ENCODE peak calls at places on chromosomes 11 and 22, in six cellular contexts. J is cardiac muscle cell; Z is CD8-positive, alpha-beta memory T cell; K is A549; F is CD8-positive, alpha-beta T cell; Q is adrenal gland. T is an unnamed sample.

GRCh38 chr22:24433868-24434471 is 6.6 kb downstream of the ADORA2A start:
- DNase-seq in J (no peak), Z (no peak), K (no peak), F (no peak), Q (no peak), T (no peak)

GRCh38 chr11:83221694-83222093 is 28.2 kb downstream of the ANKRD42 start:
- DNase-seq in J (no peak), Z (no peak), K (no peak), F (no peak), Q (no peak), T (no peak)

GRCh38 chr22:19748991-19749665 is 11.4 kb upstream of the TBX1 start:
- DNase-seq in J (no peak), Z (no peak), K (no peak), F (no peak), Q (no peak), T (no peak)

GRCh38 chr11:72067266-72067665 is 13.1 kb downstream of the NUMA1 start:
- DNase-seq in J (no peak), Z (no peak), K (no peak), F (no peak), Q (no peak), T (no peak)

GRCh38 chr11:72735495-72736027 is 16.6 kb downstream of the ARAP1 start:
- DNase-seq in J (peak; percentile 81), Z (no peak), K (no peak), F (no peak), Q (no peak), T (no peak)

GRCh38 chr22:22698263-22698750 is 53.9 kb downstream of the GGTLC2 start:
- DNase-seq in J (no peak), Z (no peak), K (no peak), F (no peak), Q (no peak), T (no peak)

GRCh38 chr11:47850337-47850736 is 2.2 kb upstream of the NUP160 start:
- DNase-seq in J (no peak), Z (peak; percentile 27), K (no peak), F (no peak), Q (no peak), T (no peak)

GRCh38 chr11:87417951-87418350 is 380.2 kb downstream of the TMEM135 start:
- DNase-seq in J (no peak), Z (no peak), K (no peak), F (no peak), Q (no peak), T (no peak)

GRCh38 chr11:20881328-20882079 is 212.1 kb downstream of the NELL1 start:
- DNase-seq in J (no peak), Z (no peak), K (no peak), F (no peak), Q (no peak), T (no peak)

GRCh38 chr22:44125421-44125820 is 55.3 kb upstream of the PARVG start:
- DNase-seq in J (no peak), Z (no peak), K (no peak), F (no peak), Q (no peak), T (no peak)

GRCh38 chr11:123519055-123519796 is 89.2 kb downstream of the GRAMD1B start:
- DNase-seq in J (peak; percentile 11), Z (no peak), K (no peak), F (no peak), Q (peak; percentile 74), T (no peak)

GRCh38 chr11:94768602-94769511 is 701 bp downstream of the AMOTL1 start:
- DNase-seq in J (peak; percentile 54), Z (no peak), K (no peak), F (no peak), Q (peak; percentile 52), T (no peak)

GRCh38 chr11:74559934-74560309 is 32.5 kb upstream of the POLD3 start:
- DNase-seq in J (no peak), Z (no peak), K (peak; percentile 22), F (no peak), Q (no peak), T (no peak)

GRCh38 chr11:78418584-78419211 is 1.1 kb upstream of the GAB2 start:
- DNase-seq in J (no peak), Z (no peak), K (no peak), F (no peak), Q (no peak), T (no peak)

GRCh38 chr22:43126506-43127165 is 16.1 kb downstream of the BIK start:
- DNase-seq in J (peak; percentile 67), Z (no peak), K (peak; percentile 85), F (no peak), Q (no peak), T (peak; percentile 92)

GRCh38 chr22:36002861-36003260 is 25.8 kb downstream of the RBFOX2 start:
- DNase-seq in J (no peak), Z (no peak), K (no peak), F (no peak), Q (no peak), T (no peak)

GRCh38 chr22:17592201-17592600 is 28.9 kb downstream of the SLC25A18 start:
- DNase-seq in J (no peak), Z (no peak), K (no peak), F (no peak), Q (no peak), T (no peak)

GRCh38 chr22:17601031-17601430 is 27.5 kb downstream of the ATP6V1E1 start:
- DNase-seq in J (no peak), Z (no peak), K (no peak), F (no peak), Q (no peak), T (no peak)

GRCh38 chr22:17598318-17598717 is 30.2 kb downstream of the ATP6V1E1 start:
- DNase-seq in J (no peak), Z (no peak), K (no peak), F (no peak), Q (no peak), T (no peak)

GRCh38 chr22:17597217-17597616 is 31.3 kb downstream of the ATP6V1E1 start:
- DNase-seq in J (no peak), Z (no peak), K (no peak), F (no peak), Q (no peak), T (no peak)

GRCh38 chr22:17596226-17596625 is 32.3 kb downstream of the ATP6V1E1 start:
- DNase-seq in J (no peak), Z (no peak), K (no peak), F (no peak), Q (no peak), T (no peak)
- H3K27ac ChIP-seq in J (no peak overlapping the region), Z (no peak overlapping the region), K (no peak overlapping the region), F (no peak overlapping the region), Q (no peak overlapping the region), T (no peak overlapping the region)

GRCh38 chr11:128726464-128727139 is 32.7 kb downstream of the FLI1 start:
- DNase-seq in J (no peak), Z (peak; percentile 68), K (no peak), F (peak; percentile 63), Q (no peak), T (no peak)

GRCh38 chr11:128727320-128727719 is 33.4 kb downstream of the FLI1 start:
- DNase-seq in J (no peak), Z (no peak), K (no peak), F (no peak), Q (no peak), T (no peak)

GRCh38 chr11:128727811-128728431 is 34.0 kb downstream of the FLI1 start:
- DNase-seq in J (no peak), Z (no peak), K (no peak), F (no peak), Q (no peak), T (no peak)

GRCh38 chr11:128731041-128731663 is 37.3 kb downstream of the FLI1 start:
- DNase-seq in J (no peak), Z (peak; percentile 28), K (no peak), F (peak; percentile 51), Q (no peak), T (no peak)

DNA sequence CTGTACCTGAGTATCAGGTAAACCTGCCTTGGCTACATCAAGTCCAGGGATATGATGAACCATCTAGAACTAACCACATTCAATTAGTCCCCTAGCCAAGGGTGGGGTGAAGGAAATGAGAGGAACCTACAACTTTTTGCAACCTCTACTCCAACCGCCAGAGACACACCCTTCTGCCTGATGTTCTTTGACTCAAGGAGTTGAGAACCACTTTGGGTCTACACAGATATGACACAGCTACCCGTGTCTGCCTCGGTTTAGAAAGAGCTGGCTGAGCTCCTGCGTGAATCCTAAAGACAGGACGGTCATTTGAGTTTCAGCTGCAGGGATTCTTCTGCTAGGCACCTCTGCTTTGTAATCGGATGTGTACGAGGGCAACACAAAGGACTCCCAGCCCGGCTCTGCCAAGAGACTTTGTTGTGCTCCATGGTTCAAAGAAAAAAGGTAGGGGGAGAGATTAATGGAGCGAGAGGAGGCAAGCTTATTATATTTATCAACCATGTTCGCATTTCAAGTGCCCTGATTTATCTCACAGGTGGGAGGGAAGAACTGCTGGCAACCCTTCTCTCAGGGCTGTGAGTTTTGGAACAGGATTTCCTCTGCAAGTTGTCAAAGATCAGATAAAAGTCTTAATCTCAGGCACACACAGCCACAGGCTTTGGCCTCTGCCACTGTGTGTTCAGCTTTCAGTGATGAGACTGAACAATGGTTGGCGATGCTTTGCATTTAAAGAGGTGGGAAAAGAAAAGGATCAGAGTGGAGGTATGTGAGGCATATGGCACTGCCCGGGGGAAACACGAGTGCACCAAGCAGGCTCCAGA is 35.1 kb downstream of the FLI1 start:
- DNase-seq in J (no peak), Z (peak; percentile 54), K (no peak), F (peak; percentile 50), Q (no peak), T (no peak)
- H3K27ac ChIP-seq in J (no peak overlapping the region), Z (no peak overlapping the region), K (no peak overlapping the region), F (peak overlapping the region; percentile 4), Q (peak overlapping the region; percentile 8), T (no peak overlapping the region)

GRCh38 chr11:118007040-118007439 is 20.8 kb downstream of the IL10RA start:
- DNase-seq in J (no peak), Z (peak; percentile 29), K (no peak), F (no peak), Q (no peak), T (no peak)
- H3K27ac ChIP-seq in J (no peak overlapping the region), Z (no peak overlapping the region), K (no peak overlapping the region), F (no peak overlapping the region), Q (peak overlapping the region; percentile 41), T (no peak overlapping the region)

DNA sequence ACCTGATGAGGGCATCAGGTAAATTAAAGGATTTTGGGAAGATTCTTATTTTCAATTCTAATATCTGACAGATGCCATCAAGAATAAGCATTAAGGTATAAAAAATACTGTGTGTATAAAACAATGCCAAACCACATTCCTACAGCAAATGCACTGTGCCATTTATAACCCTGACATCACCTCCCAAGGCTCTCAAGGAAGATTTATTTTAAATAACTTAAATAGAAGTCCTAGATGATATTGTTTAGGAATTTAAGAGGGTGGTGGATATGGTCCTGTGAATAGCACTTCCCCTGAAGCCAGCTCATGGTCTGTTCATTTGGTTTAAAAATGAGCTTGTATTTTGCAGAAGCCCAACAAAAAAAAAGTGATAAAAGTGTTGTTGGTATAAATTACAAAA is 32.1 kb downstream of the PPIL2 start:
- DNase-seq in J (no peak), Z (no peak), K (no peak), F (no peak), Q (no peak), T (no peak)
- H3K27ac ChIP-seq in J (no peak overlapping the region), Z (no peak overlapping the region), K (no peak overlapping the region), F (no peak overlapping the region), Q (no peak overlapping the region), T (no peak overlapping the region)

T was measured in RWPE1.